ENCODE peak calls at places on chromosomes 12 and 14, in five cellular contexts. One of them, this sample, is unnamed. For H3K4me1, the result is how much of the 10 kb centered on the place peaks cover.

GRCh38 chr14:72677664-72678063 is 216.2 kb downstream of the DPF3 start:
- DNase-seq in H1: no peak
- DNase-seq in K562: no peak
- DNase-seq in A549: no peak
- DNase-seq in HepG2: no peak
- DNase-seq in this sample: peak

GRCh38 chr12:19491863-19492262 is 52.6 kb downstream of the AEBP2 start:
- DNase-seq in K562: no peak
- DNase-seq in HepG2: no peak
- DNase-seq in H1: no peak
- DNase-seq in A549: no peak
- DNase-seq in this sample: no peak

GRCh38 chr14:20477211-20477876 is 8.1 kb downstream of the PNP start:
- DNase-seq in A549: no peak
- DNase-seq in HepG2: no peak
- DNase-seq in H1: no peak
- DNase-seq in K562: peak
- DNase-seq in this sample: peak

GRCh38 chr12:34396006-34396860 is 373.9 kb downstream of the ALG10 start:
- DNase-seq in A549: no peak
- DNase-seq in HepG2: no peak
- DNase-seq in K562: no peak
- DNase-seq in H1: peak
- DNase-seq in this sample: no peak

GRCh38 chr14:61588419-61588901 is 106.9 kb upstream of the HIF1A start:
- DNase-seq in A549: no peak
- DNase-seq in H1: no peak
- DNase-seq in K562: no peak
- DNase-seq in HepG2: no peak
- DNase-seq in this sample: peak

GRCh38 chr14:83870556-83870955 is 1659.4 kb upstream of the FLRT2 start:
- DNase-seq in K562: no peak
- DNase-seq in H1: no peak
- DNase-seq in A549: no peak
- DNase-seq in HepG2: no peak
- DNase-seq in this sample: no peak

GRCh38 chr14:82113710-82114109 is 580.1 kb upstream of the SEL1L start:
- DNase-seq in A549: no peak
- DNase-seq in H1: no peak
- DNase-seq in K562: no peak
- DNase-seq in HepG2: no peak
- DNase-seq in this sample: no peak

GRCh38 chr12:21677622-21678277 is 20.1 kb upstream of the LDHB start:
- DNase-seq in HepG2: no peak
- DNase-seq in A549: peak
- DNase-seq in K562: no peak
- DNase-seq in H1: no peak
- DNase-seq in this sample: no peak

GRCh38 chr12:116880817-116881324 is 370 bp downstream of the HRK start:
- DNase-seq in HepG2: peak
- DNase-seq in A549: peak
- DNase-seq in K562: peak
- DNase-seq in H1: peak
- DNase-seq in this sample: peak

GRCh38 chr12:57627504-57628279 is 5.3 kb downstream of the B4GALNT1 start:
- DNase-seq in A549: no peak
- DNase-seq in H1: peak
- DNase-seq in K562: no peak
- DNase-seq in HepG2: no peak
- DNase-seq in this sample: no peak

GRCh38 chr14:69716483-69717187 is 50.3 kb upstream of the SRSF5 start:
- DNase-seq in HepG2: no peak
- DNase-seq in H1: no peak
- DNase-seq in K562: no peak
- DNase-seq in A549: no peak
- DNase-seq in this sample: peak

GRCh38 chr12:121992059-121992879 is 29.4 kb upstream of the BCL7A start:
- DNase-seq in A549: peak
- DNase-seq in K562: no peak
- DNase-seq in H1: no peak
- DNase-seq in HepG2: peak
- DNase-seq in this sample: peak

GRCh38 chr14:100620437-100621100 is 33.4 kb upstream of the BEGAIN start:
- DNase-seq in H1: no peak
- DNase-seq in A549: no peak
- DNase-seq in K562: no peak
- DNase-seq in HepG2: no peak
- DNase-seq in this sample: no peak

GRCh38 chr12:25764892-25765291 is 193.6 kb upstream of the RASSF8 start:
- DNase-seq in HepG2: no peak
- DNase-seq in K562: no peak
- DNase-seq in H1: no peak
- DNase-seq in A549: no peak
- DNase-seq in this sample: no peak

GRCh38 chr12:130181211-130181610 is 18.9 kb downstream of the FZD10 start:
- DNase-seq in A549: no peak
- DNase-seq in K562: no peak
- DNase-seq in HepG2: no peak
- DNase-seq in H1: no peak
- DNase-seq in this sample: no peak

GRCh38 chr12:9667403-9667802 is 2.1 kb upstream of the CLEC2D start:
- DNase-seq in A549: no peak
- DNase-seq in HepG2: no peak
- DNase-seq in K562: no peak
- DNase-seq in H1: no peak
- DNase-seq in this sample: no peak

GRCh38 chr14:77108753-77109152 is 10.7 kb downstream of the CIPC start:
- DNase-seq in K562: no peak
- DNase-seq in HepG2: no peak
- DNase-seq in H1: no peak
- DNase-seq in A549: no peak
- DNase-seq in this sample: no peak

GRCh38 chr12:12072064-12072760 is 1.5 kb downstream of the BCL2L14 start:
- DNase-seq in A549: no peak
- DNase-seq in K562: no peak
- DNase-seq in H1: no peak
- DNase-seq in HepG2: peak
- DNase-seq in this sample: no peak

GRCh38 chr14:96104469-96105057 is 65.4 kb downstream of the C14orf132 start:
- DNase-seq in A549: peak
- DNase-seq in K562: no peak
- DNase-seq in H1: no peak
- DNase-seq in HepG2: peak
- DNase-seq in this sample: peak

GRCh38 chr12:112347521-112347920 is 34.7 kb downstream of the HECTD4 start:
- DNase-seq in A549: no peak
- DNase-seq in K562: no peak
- DNase-seq in H1: no peak
- DNase-seq in HepG2: no peak
- DNase-seq in this sample: no peak

GRCh38 chr12:118103601-118104382 is at the start of gene VSIG10:
- DNase-seq in HepG2: peak
- DNase-seq in K562: peak
- DNase-seq in A549: peak
- DNase-seq in H1: peak
- DNase-seq in this sample: peak

GRCh38 chr12:28879379-28879778 is 269.7 kb upstream of the FAR2 start:
- DNase-seq in H1: no peak
- DNase-seq in K562: no peak
- DNase-seq in HepG2: no peak
- DNase-seq in A549: no peak
- DNase-seq in this sample: no peak

GRCh38 chr12:33439587-33440011 is at the start of gene SYT10:
- DNase-seq in H1: no peak
- DNase-seq in HepG2: no peak
- DNase-seq in A549: no peak
- DNase-seq in K562: peak
- DNase-seq in this sample: peak

GRCh38 chr12:105257321-105257728 is 21.4 kb upstream of the APPL2 start:
- DNase-seq in A549: peak
- DNase-seq in K562: no peak
- DNase-seq in HepG2: no peak
- DNase-seq in H1: no peak
- DNase-seq in this sample: peak

GRCh38 chr14:53227154-53227718 is 74.1 kb upstream of the DDHD1 start:
- DNase-seq in H1: no peak
- DNase-seq in K562: no peak
- DNase-seq in A549: no peak
- DNase-seq in HepG2: no peak
- DNase-seq in this sample: no peak

GRCh38 chr14:77580964-77581505 is 35.4 kb downstream of the SPTLC2 start:
- DNase-seq in H1: no peak
- DNase-seq in K562: no peak
- DNase-seq in A549: no peak
- DNase-seq in HepG2: no peak
- DNase-seq in this sample: peak

GRCh38 chr12:54998958-54999510 is 14.5 kb upstream of the TESPA1 start:
- DNase-seq in A549: no peak
- DNase-seq in K562: no peak
- DNase-seq in HepG2: no peak
- DNase-seq in H1: no peak
- DNase-seq in this sample: peak

GRCh38 chr12:93549174-93549573 is 23.3 kb upstream of the SOCS2 start:
- DNase-seq in A549: no peak
- DNase-seq in H1: no peak
- DNase-seq in K562: no peak
- DNase-seq in HepG2: no peak
- DNase-seq in this sample: no peak

GRCh38 chr12:47071241-47071852 is 8.1 kb upstream of the PCED1B start:
- DNase-seq in HepG2: peak
- DNase-seq in H1: no peak
- DNase-seq in A549: peak
- DNase-seq in K562: peak
- DNase-seq in this sample: no peak

GRCh38 chr12:70664463-70664862 is 27.2 kb upstream of the PTPRB start:
- DNase-seq in HepG2: no peak
- DNase-seq in A549: no peak
- DNase-seq in K562: peak
- DNase-seq in H1: no peak
- DNase-seq in this sample: peak

GRCh38 chr12:108305520-108305919 is 33.6 kb downstream of the CMKLR1 start:
- DNase-seq in HepG2: no peak
- DNase-seq in H1: no peak
- DNase-seq in K562: peak
- DNase-seq in A549: no peak
- DNase-seq in this sample: no peak

DNA sequence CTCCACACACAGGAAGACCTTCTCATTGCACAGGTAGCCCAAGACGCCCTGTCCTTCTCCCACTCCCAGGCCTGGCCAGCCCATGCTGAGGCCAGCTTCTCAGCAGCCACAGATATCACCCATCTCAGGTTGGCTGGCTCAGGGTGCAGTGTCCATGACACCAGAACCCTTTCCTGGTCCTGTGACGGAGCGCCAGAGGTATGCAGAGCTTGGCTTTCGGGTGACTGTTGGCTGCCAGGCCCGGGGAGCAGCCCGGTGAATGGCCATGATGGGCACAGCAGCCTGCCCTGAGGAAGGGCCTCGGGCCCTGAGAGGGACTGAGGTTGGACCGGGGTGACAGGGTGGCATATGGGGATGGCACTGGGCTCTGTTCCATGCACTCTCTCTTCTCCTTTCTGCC is 173.4 kb downstream of the TSPAN9 start:
- DNase-seq in A549: no peak
- DNase-seq in K562: no peak
- DNase-seq in H1: no peak
- DNase-seq in HepG2: no peak
- DNase-seq in this sample: no peak
- H3K4me1 ChIP-seq in A549: under half
- H3K4me1 ChIP-seq in K562: under half
- H3K4me1 ChIP-seq in H1: under half
- H3K4me1 ChIP-seq in HepG2: under half
- H3K4me1 ChIP-seq in this sample: under half

GRCh38 chr12:132276066-132276719 is 53.2 kb downstream of the GALNT9 start:
- DNase-seq in A549: no peak
- DNase-seq in HepG2: no peak
- DNase-seq in K562: no peak
- DNase-seq in H1: no peak
- DNase-seq in this sample: no peak
- TF ChIP-seq JUN in A549: no peak
- TF ChIP-seq JUN in HepG2: no peak
- TF ChIP-seq JUN in K562: no peak
- TF ChIP-seq JUN in H1: no peak
- TF ChIP-seq JUN in this sample: no peak

GRCh38 chr12:131922772-131923171 is 6.3 kb upstream of the PUS1 start:
- DNase-seq in A549: no peak
- DNase-seq in HepG2: no peak
- DNase-seq in H1: no peak
- DNase-seq in K562: no peak
- DNase-seq in this sample: no peak
- H3K4me2 ChIP-seq in A549: no peak
- H3K4me2 ChIP-seq in HepG2: no peak
- H3K4me2 ChIP-seq in H1: no peak
- H3K4me2 ChIP-seq in K562: no peak
- H3K4me2 ChIP-seq in this sample: no peak

GRCh38 chr14:93015505-93015904 is 92.6 kb downstream of the CHGA start:
- DNase-seq in HepG2: no peak
- DNase-seq in K562: no peak
- DNase-seq in A549: no peak
- DNase-seq in H1: no peak
- DNase-seq in this sample: no peak

GRCh38 chr14:93016275-93016845 is 93.4 kb downstream of the CHGA start:
- DNase-seq in A549: no peak
- DNase-seq in H1: no peak
- DNase-seq in K562: no peak
- DNase-seq in HepG2: no peak
- DNase-seq in this sample: no peak

GRCh38 chr14:93014038-93015023 is 91.4 kb downstream of the CHGA start:
- DNase-seq in H1: no peak
- DNase-seq in HepG2: no peak
- DNase-seq in A549: no peak
- DNase-seq in K562: no peak
- DNase-seq in this sample: peak

GRCh38 chr14:93013368-93013719 is 90.4 kb downstream of the CHGA start:
- DNase-seq in HepG2: no peak
- DNase-seq in A549: no peak
- DNase-seq in K562: no peak
- DNase-seq in H1: no peak
- DNase-seq in this sample: no peak

GRCh38 chr14:93015039-93015438 is 92.1 kb downstream of the CHGA start:
- DNase-seq in K562: no peak
- DNase-seq in A549: no peak
- DNase-seq in HepG2: no peak
- DNase-seq in H1: no peak
- DNase-seq in this sample: no peak
- H3K4me1 ChIP-seq in K562: under half
- H3K4me1 ChIP-seq in A549: under half
- H3K4me1 ChIP-seq in HepG2: half or more
- H3K4me1 ChIP-seq in H1: under half
- H3K4me1 ChIP-seq in this sample: under half

This sample was measured in endothelial cell of umbilical vein.